ENCODE peak calls at places on chromosomes 3 and 15, in five cellular contexts. D is B cell; Z is tibial artery; P is IMR-90; T is CD8-positive, alpha-beta T cell. S is an unnamed sample.

GRCh38 chr3:57382933-57383332 is 90.4 kb upstream of the ASB14 start:
- DNase-seq in Z (no peak), P (peak; percentile 5), D (no peak), T (no peak), S (no peak)

GRCh38 chr3:19110335-19110734 is 38.0 kb upstream of the KCNH8 start:
- DNase-seq in P (no peak), D (no peak), Z (no peak), T (no peak), S (no peak)

GRCh38 chr3:81823882-81824395 is 62.5 kb upstream of the GBE1 start:
- DNase-seq in P (no peak), Z (no peak), D (peak; percentile 50), T (no peak), S (no peak)

GRCh38 chr3:119690043-119690656 is 12.7 kb upstream of the CFAP91 start:
- DNase-seq in Z (no peak), P (peak; percentile 49), T (no peak), D (no peak), S (no peak)

GRCh38 chr3:115960799-115961198 is 337.5 kb downstream of the GAP43 start:
- DNase-seq in Z (no peak), D (no peak), P (no peak), T (no peak), S (peak; percentile 40)

GRCh38 chr3:41350441-41350840 is 151.1 kb downstream of the CTNNB1 start:
- DNase-seq in P (peak; percentile 12), T (no peak), Z (no peak), D (no peak), S (no peak)

GRCh38 chr15:35994861-35995260 is 448.9 kb upstream of the DPH6 start:
- DNase-seq in P (no peak), T (no peak), D (no peak), Z (no peak), S (no peak)

GRCh38 chr3:4996771-4997291 is 17.6 kb downstream of the BHLHE40 start:
- DNase-seq in Z (no peak), T (no peak), P (no peak), D (no peak), S (no peak)

GRCh38 chr15:97849183-97849582 is 111.3 kb upstream of the ARRDC4 start:
- DNase-seq in D (no peak), P (no peak), Z (no peak), T (no peak), S (no peak)

GRCh38 chr3:132029182-132029902 is 5.5 kb downstream of the CPNE4 start:
- DNase-seq in D (peak; percentile 35), P (peak; percentile 61), Z (peak; percentile 76), T (peak; percentile 8), S (peak; percentile 73)

GRCh38 chr3:17894434-17895060 is 152.1 kb upstream of the TBC1D5 start:
- DNase-seq in P (peak; percentile 45), Z (no peak), D (no peak), T (peak; percentile 9), S (no peak)

GRCh38 chr3:174495231-174495755 is 363.8 kb upstream of the NAALADL2 start:
- DNase-seq in P (peak; percentile 8), T (no peak), D (no peak), Z (no peak), S (no peak)

GRCh38 chr15:84715442-84716035 is 400 bp downstream of the SEC11A start:
- DNase-seq in D (no peak), Z (peak; percentile 23), T (no peak), P (peak; percentile 28), S (peak; percentile 24)

GRCh38 chr3:103968131-103968530 is 1398.6 kb upstream of the ALCAM start:
- DNase-seq in P (no peak), D (no peak), T (no peak), Z (no peak), S (no peak)

GRCh38 chr15:61660579-61660978 is 399.7 kb downstream of the VPS13C start:
- DNase-seq in Z (peak; percentile 72), T (no peak), D (no peak), P (peak; percentile 7), S (no peak)

GRCh38 chr3:165070682-165071081 is 7.6 kb downstream of the SI start:
- DNase-seq in T (no peak), P (no peak), Z (no peak), D (no peak), S (no peak)

GRCh38 chr3:94098487-94098886 is 35.6 kb downstream of the NSUN3 start:
- DNase-seq in T (no peak), P (peak; percentile 5), D (no peak), Z (no peak), S (no peak)

GRCh38 chr3:186180151-186180550 is 71.3 kb upstream of the ETV5 start:
- DNase-seq in D (no peak), Z (no peak), P (no peak), T (no peak), S (no peak)

GRCh38 chr3:101846709-101847108 is 2.6 kb upstream of the NFKBIZ start:
- DNase-seq in D (no peak), T (no peak), P (no peak), Z (no peak), S (no peak)

GRCh38 chr3:128482857-128483656 is 9.9 kb downstream of the GATA2 start:
- DNase-seq in Z (no peak), P (peak; percentile 84), T (no peak), D (no peak), S (no peak)

GRCh38 chr3:167467848-167468611 is 5.8 kb downstream of the SERPINI2 start:
- DNase-seq in Z (no peak), P (no peak), D (no peak), T (no peak), S (no peak)

GRCh38 chr3:184629555-184630160 is 68.1 kb downstream of the EPHB3 start:
- DNase-seq in D (no peak), P (no peak), T (no peak), Z (no peak), S (no peak)

GRCh38 chr3:30294241-30294667 is 312.1 kb upstream of the TGFBR2 start:
- DNase-seq in Z (no peak), P (peak; percentile 46), T (no peak), D (no peak), S (no peak)

GRCh38 chr15:34147371-34148140 is 45.7 kb downstream of the PGBD4 start:
- DNase-seq in P (peak; percentile 24), T (no peak), D (no peak), Z (no peak), S (no peak)

GRCh38 chr15:77483426-77483825 is 62.7 kb downstream of the HMG20A start:
- DNase-seq in D (no peak), T (no peak), Z (no peak), P (no peak), S (no peak)

DNA sequence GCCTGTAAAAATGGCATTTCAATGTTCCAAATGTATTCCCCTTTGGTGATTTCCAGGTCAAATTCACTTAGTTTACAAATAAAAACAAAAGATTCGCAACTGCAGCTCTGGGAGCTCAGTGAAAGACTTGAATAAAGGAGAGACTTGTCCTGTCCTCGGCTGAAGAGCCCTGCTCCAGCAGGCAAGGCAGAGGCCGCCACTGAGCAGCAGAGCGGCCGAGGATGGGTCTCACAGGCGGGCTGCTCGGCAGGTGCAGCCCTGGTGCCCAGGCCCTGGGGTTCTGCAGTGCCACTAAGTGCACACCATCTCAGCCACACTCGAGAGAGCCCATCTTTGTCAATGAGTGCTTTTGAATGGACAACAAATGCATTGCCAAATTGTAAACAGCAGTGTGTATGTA is 856.2 kb downstream of the AGBL1 start:
- DNase-seq in P (no peak), D (no peak), Z (no peak), T (no peak), S (no peak)
- TF ChIP-seq CTCF in P (no peak), D (no peak), Z (no peak), T (no peak), S (no peak)

GRCh38 chr3:87350367-87351199 is 74.2 kb upstream of the POU1F1 start:
- DNase-seq in D (peak; percentile 42), P (peak; percentile 47), Z (no peak), T (peak; percentile 8), S (peak; percentile 59)
- TF ChIP-seq CTCF in D (peak; percentile 99), P (peak; percentile 77), Z (peak; percentile 87), T (peak; percentile 93), S (peak; percentile 83)

GRCh38 chr15:73937726-73938125 is 11.5 kb downstream of the LOXL1 start:
- DNase-seq in Z (no peak), T (no peak), D (no peak), P (no peak), S (no peak)

GRCh38 chr15:73937313-73937695 is 11.0 kb downstream of the LOXL1 start:
- DNase-seq in D (no peak), P (no peak), Z (no peak), T (no peak), S (no peak)

GRCh38 chr15:73935547-73935946 is 9.3 kb downstream of the LOXL1 start:
- DNase-seq in Z (no peak), D (no peak), T (no peak), P (peak; percentile 47), S (no peak)

GRCh38 chr15:73936588-73937312 is 10.5 kb downstream of the LOXL1 start:
- DNase-seq in T (no peak), D (no peak), Z (no peak), P (no peak), S (no peak)

GRCh38 chr15:73936181-73936580 is 9.9 kb downstream of the LOXL1 start:
- DNase-seq in T (no peak), D (no peak), P (peak; percentile 83), Z (peak; percentile 57), S (no peak)
- TF ChIP-seq CTCF in T (no peak), D (no peak), P (peak; percentile 60), Z (peak; percentile 22), S (no peak)

DNA sequence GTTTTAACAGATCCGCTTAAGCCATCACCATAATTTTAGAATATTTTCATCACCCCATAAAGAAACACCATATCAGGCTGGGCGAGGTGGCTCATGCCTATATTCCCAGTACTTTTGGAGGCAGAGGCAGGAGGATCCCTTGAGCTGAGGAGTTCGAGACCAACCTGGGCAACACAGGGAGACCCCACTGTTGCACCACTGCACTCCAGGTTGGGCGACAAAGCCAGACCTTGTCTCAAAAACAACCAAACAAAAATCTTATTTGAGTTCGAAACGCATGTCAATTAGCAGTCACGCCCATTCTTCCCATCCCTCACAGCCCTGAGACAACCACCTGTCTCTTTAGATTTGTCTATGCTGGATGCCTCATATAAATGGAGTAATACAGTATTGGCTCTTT is 119.9 kb downstream of the KLF13 start:
- DNase-seq in P (no peak), Z (no peak), D (no peak), T (no peak), S (no peak)
- TF ChIP-seq CTCF in P (no peak), Z (no peak), D (no peak), T (no peak), S (no peak)